ENCODE peak calls at places on chromosome 4, in four cellular contexts. One of them, this sample, is unnamed.
A peak's percentile ranks its signal among the peaks of the same experiment; 100 is the strongest.

GRCh38 chr4:128974203-128974602 is 119.1 kb downstream of the SCLT1 start:
- DNase-seq in neural crest cell: no peak
- DNase-seq in OCI-LY7: no peak
- DNase-seq in neural progenitor cell: no peak
- DNase-seq in this sample: no peak

GRCh38 chr4:53919605-53920004 is 144.8 kb downstream of the CHIC2 start:
- DNase-seq in neural progenitor cell: no peak
- DNase-seq in OCI-LY7: no peak
- DNase-seq in neural crest cell: no peak
- DNase-seq in this sample: no peak

GRCh38 chr4:73458184-73459047 is 22.4 kb downstream of the AFP start:
- DNase-seq in OCI-LY7: no peak
- DNase-seq in neural progenitor cell: no peak
- DNase-seq in neural crest cell: no peak
- DNase-seq in this sample: no peak

GRCh38 chr4:162061214-162061613 is 102.6 kb downstream of the FSTL5 start:
- DNase-seq in neural crest cell: no peak
- DNase-seq in OCI-LY7: no peak
- DNase-seq in neural progenitor cell: peak; percentile 36
- DNase-seq in this sample: no peak

GRCh38 chr4:2823671-2824328 is 19.8 kb upstream of the ADD1 start:
- DNase-seq in OCI-LY7: no peak
- DNase-seq in neural progenitor cell: no peak
- DNase-seq in neural crest cell: no peak
- DNase-seq in this sample: no peak

GRCh38 chr4:2931765-2932560 is 31.2 kb downstream of the NOP14 start:
- DNase-seq in OCI-LY7: peak; percentile 82
- DNase-seq in neural crest cell: no peak
- DNase-seq in neural progenitor cell: no peak
- DNase-seq in this sample: peak; percentile 77

GRCh38 chr4:146095091-146095690 is 80.3 kb upstream of the LSM6 start:
- DNase-seq in neural crest cell: peak; percentile 31
- DNase-seq in OCI-LY7: peak; percentile 73
- DNase-seq in neural progenitor cell: peak; percentile 82
- DNase-seq in this sample: peak; percentile 55

GRCh38 chr4:27276322-27277073 is 415.9 kb downstream of the STIM2 start:
- DNase-seq in neural progenitor cell: no peak
- DNase-seq in neural crest cell: no peak
- DNase-seq in OCI-LY7: no peak
- DNase-seq in this sample: no peak

GRCh38 chr4:11549525-11549924 is 120.8 kb upstream of the HS3ST1 start:
- DNase-seq in OCI-LY7: no peak
- DNase-seq in neural progenitor cell: no peak
- DNase-seq in neural crest cell: no peak
- DNase-seq in this sample: no peak

GRCh38 chr4:38223801-38224236 is 263.6 kb downstream of the PTTG2 start:
- DNase-seq in OCI-LY7: no peak
- DNase-seq in neural progenitor cell: no peak
- DNase-seq in neural crest cell: peak; percentile 14
- DNase-seq in this sample: no peak

GRCh38 chr4:121749225-121749624 is 15.7 kb downstream of the SMIM43 start:
- DNase-seq in neural progenitor cell: peak; percentile 41
- DNase-seq in neural crest cell: no peak
- DNase-seq in OCI-LY7: no peak
- DNase-seq in this sample: no peak

GRCh38 chr4:151407466-151408379 is 1.3 kb upstream of the FHIP1A start:
- DNase-seq in neural progenitor cell: peak; percentile 10
- DNase-seq in OCI-LY7: no peak
- DNase-seq in neural crest cell: no peak
- DNase-seq in this sample: peak; percentile 65

GRCh38 chr4:147560632-147561031 is 56.6 kb upstream of the TMEM184C start:
- DNase-seq in neural progenitor cell: no peak
- DNase-seq in OCI-LY7: no peak
- DNase-seq in neural crest cell: no peak
- DNase-seq in this sample: no peak

GRCh38 chr4:56976878-56977320 is 507 bp downstream of the NOA1 start:
- DNase-seq in OCI-LY7: peak; percentile 62
- DNase-seq in neural progenitor cell: peak; percentile 64
- DNase-seq in neural crest cell: peak; percentile 41
- DNase-seq in this sample: peak; percentile 48

GRCh38 chr4:55311792-55312490 is 34.1 kb upstream of the SRD5A3 start:
- DNase-seq in neural progenitor cell: no peak
- DNase-seq in neural crest cell: no peak
- DNase-seq in OCI-LY7: no peak
- DNase-seq in this sample: no peak

GRCh38 chr4:123250843-123251242 is 145.8 kb upstream of the SPRY1 start:
- DNase-seq in neural progenitor cell: no peak
- DNase-seq in neural crest cell: no peak
- DNase-seq in OCI-LY7: no peak
- DNase-seq in this sample: no peak

GRCh38 chr4:24472514-24473308 is 111.6 kb downstream of the DHX15 start:
- DNase-seq in neural progenitor cell: peak; percentile 95
- DNase-seq in neural crest cell: peak; percentile 76
- DNase-seq in OCI-LY7: peak; percentile 61
- DNase-seq in this sample: peak; percentile 65

GRCh38 chr4:6727081-6727942 is 11.3 kb downstream of the BLOC1S4 start:
- DNase-seq in neural progenitor cell: peak; percentile 86
- DNase-seq in OCI-LY7: no peak
- DNase-seq in neural crest cell: peak; percentile 72
- DNase-seq in this sample: no peak

GRCh38 chr4:167032876-167033275 is 201.4 kb downstream of the SPOCK3 start:
- DNase-seq in OCI-LY7: no peak
- DNase-seq in neural progenitor cell: no peak
- DNase-seq in neural crest cell: no peak
- DNase-seq in this sample: no peak

GRCh38 chr4:80911458-80911857 is 119.0 kb upstream of the BMP3 start:
- DNase-seq in neural progenitor cell: no peak
- DNase-seq in OCI-LY7: no peak
- DNase-seq in neural crest cell: no peak
- DNase-seq in this sample: no peak

GRCh38 chr4:56804551-56804950 is 16.9 kb downstream of the SPINK2 start:
- DNase-seq in neural crest cell: no peak
- DNase-seq in neural progenitor cell: no peak
- DNase-seq in OCI-LY7: no peak
- DNase-seq in this sample: no peak

GRCh38 chr4:22521240-22521639 is 5.4 kb upstream of the ADGRA3 start:
- DNase-seq in neural progenitor cell: no peak
- DNase-seq in OCI-LY7: no peak
- DNase-seq in neural crest cell: no peak
- DNase-seq in this sample: no peak

GRCh38 chr4:171793723-171794122 is 19.5 kb upstream of the GALNTL6 start:
- DNase-seq in neural progenitor cell: no peak
- DNase-seq in neural crest cell: no peak
- DNase-seq in OCI-LY7: no peak
- DNase-seq in this sample: no peak

GRCh38 chr4:20252656-20253271 is 1.1 kb downstream of the SLIT2 start:
- DNase-seq in OCI-LY7: no peak
- DNase-seq in neural progenitor cell: peak; percentile 64
- DNase-seq in neural crest cell: peak; percentile 23
- DNase-seq in this sample: no peak

GRCh38 chr4:73197220-73197619 is 61.4 kb downstream of the ANKRD17 start:
- DNase-seq in neural crest cell: no peak
- DNase-seq in neural progenitor cell: no peak
- DNase-seq in OCI-LY7: no peak
- DNase-seq in this sample: no peak

GRCh38 chr4:118076958-118077766 is 42.9 kb downstream of the NDST3 start:
- DNase-seq in neural progenitor cell: peak; percentile 52
- DNase-seq in neural crest cell: no peak
- DNase-seq in OCI-LY7: peak; percentile 41
- DNase-seq in this sample: peak; percentile 38

GRCh38 chr4:119682080-119682479 is 53.5 kb upstream of the PDE5A start:
- DNase-seq in neural progenitor cell: no peak
- DNase-seq in neural crest cell: no peak
- DNase-seq in OCI-LY7: no peak
- DNase-seq in this sample: no peak

GRCh38 chr4:9812530-9813340 is 31.3 kb downstream of the DRD5 start:
- DNase-seq in neural progenitor cell: no peak
- DNase-seq in neural crest cell: no peak
- DNase-seq in OCI-LY7: no peak
- DNase-seq in this sample: peak; percentile 62

GRCh38 chr4:153242848-153243324 is 38.6 kb downstream of the TRIM2 start:
- DNase-seq in OCI-LY7: no peak
- DNase-seq in neural progenitor cell: no peak
- DNase-seq in neural crest cell: no peak
- DNase-seq in this sample: peak; percentile 8

GRCh38 chr4:36676139-36677050 is 395.0 kb downstream of the DTHD1 start:
- DNase-seq in neural crest cell: no peak
- DNase-seq in OCI-LY7: no peak
- DNase-seq in neural progenitor cell: no peak
- DNase-seq in this sample: no peak

GRCh38 chr4:36177946-36178345 is 66.4 kb downstream of the ARAP2 start:
- DNase-seq in neural crest cell: no peak
- DNase-seq in OCI-LY7: no peak
- DNase-seq in neural progenitor cell: no peak
- DNase-seq in this sample: no peak

GRCh38 chr4:7677086-7677485 is 242.4 kb upstream of the PSAPL1 start:
- DNase-seq in OCI-LY7: no peak
- DNase-seq in neural crest cell: no peak
- DNase-seq in neural progenitor cell: no peak
- DNase-seq in this sample: no peak

GRCh38 chr4:119748853-119749252 is 120.2 kb upstream of the PDE5A start:
- DNase-seq in neural crest cell: no peak
- DNase-seq in OCI-LY7: no peak
- DNase-seq in neural progenitor cell: no peak
- DNase-seq in this sample: no peak

GRCh38 chr4:11614426-11614825 is 185.7 kb upstream of the HS3ST1 start:
- DNase-seq in neural crest cell: no peak
- DNase-seq in neural progenitor cell: no peak
- DNase-seq in OCI-LY7: no peak
- DNase-seq in this sample: no peak

GRCh38 chr4:185839204-185839712 is 27.3 kb upstream of the SORBS2 start:
- DNase-seq in neural progenitor cell: peak; percentile 77
- DNase-seq in neural crest cell: peak; percentile 17
- DNase-seq in OCI-LY7: no peak
- DNase-seq in this sample: no peak
- TF ChIP-seq CTCF in neural progenitor cell: no peak
- TF ChIP-seq CTCF in neural crest cell: no peak
- TF ChIP-seq CTCF in OCI-LY7: no peak
- TF ChIP-seq CTCF in this sample: no peak

DNA sequence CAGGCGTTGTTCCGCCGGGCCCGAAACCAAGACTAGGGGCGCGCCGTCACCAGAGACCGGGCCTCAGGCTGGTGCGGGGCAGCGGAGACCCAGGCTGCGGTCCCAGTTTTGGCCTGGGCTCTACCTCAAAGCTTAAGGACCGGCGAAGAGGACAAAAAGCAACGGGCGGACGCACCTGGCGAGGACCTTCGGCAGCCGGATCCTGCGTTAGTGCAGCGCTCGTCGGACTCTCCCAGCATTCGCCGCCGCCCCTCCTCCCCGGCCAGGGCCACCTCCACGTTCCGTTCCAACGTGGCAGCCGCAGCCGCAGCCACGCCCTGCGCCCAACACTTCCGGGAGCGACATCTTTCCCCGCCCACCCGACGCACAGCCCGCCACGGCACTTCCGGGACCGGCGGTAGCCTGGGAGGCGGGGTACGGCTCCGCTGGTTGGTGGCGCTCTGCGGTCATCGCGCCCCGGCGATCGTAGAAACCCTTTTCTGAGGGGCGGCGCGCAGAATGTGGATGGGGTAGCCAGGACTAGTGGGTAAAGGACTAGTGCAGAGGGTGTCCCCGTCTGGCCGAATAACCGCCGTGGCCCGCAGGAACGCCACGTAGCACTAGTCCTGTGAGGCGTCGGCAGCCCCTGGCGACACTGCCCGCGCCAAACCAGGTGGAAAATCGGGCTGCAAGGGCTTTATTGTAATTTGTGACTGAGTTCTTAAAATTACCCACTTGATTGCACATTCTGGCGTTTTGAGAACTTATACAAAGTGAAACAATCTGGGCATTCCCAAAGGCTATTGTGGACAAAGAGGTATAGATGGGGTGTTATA is at the start of gene SEC31A:
- DNase-seq in neural progenitor cell: peak; percentile 99
- DNase-seq in OCI-LY7: peak; percentile 97
- DNase-seq in neural crest cell: peak; percentile 87
- DNase-seq in this sample: peak; percentile 98
- TF ChIP-seq CTCF in neural progenitor cell: peak; percentile 9
- TF ChIP-seq CTCF in OCI-LY7: peak; percentile 44
- TF ChIP-seq CTCF in neural crest cell: peak; percentile 28
- TF ChIP-seq CTCF in this sample: peak; percentile 20

GRCh38 chr4:46388860-46389259 is 1.1 kb downstream of the GABRA2 start:
- DNase-seq in OCI-LY7: no peak
- DNase-seq in neural crest cell: no peak
- DNase-seq in neural progenitor cell: no peak
- DNase-seq in this sample: no peak

GRCh38 chr4:46385235-46385634 is 4.7 kb downstream of the GABRA2 start:
- DNase-seq in neural progenitor cell: no peak
- DNase-seq in OCI-LY7: no peak
- DNase-seq in neural crest cell: no peak
- DNase-seq in this sample: no peak

GRCh38 chr4:46389301-46389761 is 597 bp downstream of the GABRA2 start:
- DNase-seq in neural progenitor cell: peak; percentile 68
- DNase-seq in OCI-LY7: no peak
- DNase-seq in neural crest cell: peak; percentile 12
- DNase-seq in this sample: no peak

GRCh38 chr4:46387956-46388355 is 2.0 kb downstream of the GABRA2 start:
- DNase-seq in neural crest cell: no peak
- DNase-seq in neural progenitor cell: no peak
- DNase-seq in OCI-LY7: no peak
- DNase-seq in this sample: no peak

GRCh38 chr4:46386570-46386969 is 3.4 kb downstream of the GABRA2 start:
- DNase-seq in neural crest cell: no peak
- DNase-seq in OCI-LY7: no peak
- DNase-seq in neural progenitor cell: peak; percentile 38
- DNase-seq in this sample: no peak
- TF ChIP-seq CTCF in neural crest cell: peak; percentile 48
- TF ChIP-seq CTCF in OCI-LY7: no peak
- TF ChIP-seq CTCF in neural progenitor cell: peak; percentile 43
- TF ChIP-seq CTCF in this sample: no peak

GRCh38 chr4:127788517-127788916 is 6.4 kb downstream of the HSPA4L start:
- DNase-seq in OCI-LY7: no peak
- DNase-seq in neural crest cell: no peak
- DNase-seq in neural progenitor cell: peak; percentile 14
- DNase-seq in this sample: peak; percentile 4
- TF ChIP-seq CTCF in OCI-LY7: peak; percentile 58
- TF ChIP-seq CTCF in neural crest cell: peak; percentile 36
- TF ChIP-seq CTCF in neural progenitor cell: peak; percentile 34
- TF ChIP-seq CTCF in this sample: no peak

GRCh38 chr4:48102303-48102702 is 31.7 kb downstream of the TXK start:
- DNase-seq in neural progenitor cell: no peak
- DNase-seq in neural crest cell: no peak
- DNase-seq in OCI-LY7: peak; percentile 10
- DNase-seq in this sample: no peak
- TF ChIP-seq CTCF in neural progenitor cell: peak; percentile 28
- TF ChIP-seq CTCF in neural crest cell: peak; percentile 45
- TF ChIP-seq CTCF in OCI-LY7: peak; percentile 39
- TF ChIP-seq CTCF in this sample: no peak

DNA sequence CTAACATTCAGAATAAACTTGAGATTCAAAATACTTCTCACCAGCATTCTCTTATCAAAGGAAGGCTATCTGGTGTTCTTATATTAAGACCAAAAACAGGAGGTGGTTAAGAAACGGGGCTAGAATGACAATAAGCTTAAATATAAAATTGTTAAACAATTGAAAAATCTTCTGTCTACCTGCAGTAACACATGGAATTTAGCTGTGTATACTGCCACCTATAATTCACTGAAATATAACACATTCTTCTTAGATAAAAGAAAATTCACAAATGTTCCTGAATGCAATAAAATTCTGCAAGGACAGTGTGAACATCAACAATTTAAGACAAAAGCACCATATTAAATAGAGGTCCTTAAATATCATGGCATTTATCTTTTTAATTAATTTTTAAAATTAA is 11.5 kb upstream of the PCDH10 start:
- DNase-seq in neural progenitor cell: no peak
- DNase-seq in OCI-LY7: no peak
- DNase-seq in neural crest cell: no peak
- DNase-seq in this sample: no peak
- TF ChIP-seq CTCF in neural progenitor cell: no peak
- TF ChIP-seq CTCF in OCI-LY7: peak; percentile 19
- TF ChIP-seq CTCF in neural crest cell: no peak
- TF ChIP-seq CTCF in this sample: no peak